ENCODE peak calls at places on chromosomes 12 and 14, in five cellular contexts. T is GM23338, L is AG09309, A is psoas muscle, W is PC-3. J is an unnamed sample.

GRCh38 chr14:90739318-90740077 is 76.7 kb downstream of the TTC7B start:
- DNase-seq in T (no peak), L (no peak), A (peak), W (no peak), J (no peak)

GRCh38 chr14:105852378-105853088 is 326.1 kb downstream of the TMEM121 start:
- DNase-seq in T (no peak), L (no peak), A (no peak), W (no peak), J (no peak)

GRCh38 chr14:88005978-88006851 is 1.3 kb downstream of the GPR65 start:
- DNase-seq in T (no peak), L (no peak), A (no peak), W (no peak), J (no peak)

GRCh38 chr12:103928736-103929050 is 1.5 kb upstream of the HSP90B1 start:
- DNase-seq in T (peak), L (no peak), A (no peak), W (no peak), J (no peak)

GRCh38 chr12:4829793-4830162 is 79.9 kb upstream of the KCNA1 start:
- DNase-seq in T (no peak), L (no peak), A (no peak), W (no peak), J (no peak)

GRCh38 chr14:80483331-80483730 is 272.0 kb upstream of the DIO2 start:
- DNase-seq in T (no peak), L (no peak), A (no peak), W (no peak), J (no peak)

GRCh38 chr12:50614167-50614762 is 109.5 kb downstream of the DIP2B start:
- DNase-seq in T (peak), L (no peak), A (no peak), W (no peak), J (no peak)

GRCh38 chr14:92960706-92961566 is 38.0 kb downstream of the CHGA start:
- DNase-seq in T (no peak), L (no peak), A (peak), W (peak), J (no peak)

GRCh38 chr14:73777420-73777819 is 63.2 kb upstream of the PNMA1 start:
- DNase-seq in T (no peak), L (no peak), A (no peak), W (no peak), J (no peak)

GRCh38 chr14:101627913-101628257 is 66.6 kb downstream of the DIO3 start:
- DNase-seq in T (no peak), L (no peak), A (no peak), W (no peak), J (no peak)

GRCh38 chr14:77014004-77014604 is 14.4 kb downstream of the IRF2BPL start:
- DNase-seq in T (peak), L (no peak), A (peak), W (no peak), J (no peak)

GRCh38 chr12:132194056-132194455 is 49.8 kb downstream of the NOC4L start:
- DNase-seq in T (peak), L (no peak), A (no peak), W (no peak), J (no peak)

GRCh38 chr14:101068293-101068957 is 164.9 kb upstream of the RTL1 start:
- DNase-seq in T (no peak), L (no peak), A (peak), W (no peak), J (no peak)

GRCh38 chr12:42652048-42652447 is 62.5 kb upstream of the PRICKLE1 start:
- DNase-seq in T (no peak), L (no peak), A (no peak), W (peak), J (no peak)

GRCh38 chr12:104499668-104500328 is 43.0 kb downstream of the CHST11 start:
- DNase-seq in T (no peak), L (no peak), A (no peak), W (no peak), J (no peak)

GRCh38 chr12:94621662-94622359 is 28.5 kb downstream of the TMCC3 start:
- DNase-seq in T (no peak), L (no peak), A (no peak), W (peak), J (no peak)

GRCh38 chr14:73717998-73718741 is 4.0 kb upstream of the PNMA1 start:
- DNase-seq in T (peak), L (no peak), A (no peak), W (peak), J (no peak)

GRCh38 chr12:40212566-40212965 is 12.2 kb upstream of the LRRK2 start:
- DNase-seq in T (no peak), L (no peak), A (no peak), W (no peak), J (no peak)

GRCh38 chr12:67068204-67068731 is 200.9 kb upstream of the CAND1 start:
- DNase-seq in T (peak), L (no peak), A (no peak), W (peak), J (no peak)

GRCh38 chr12:57896139-57896436 is 45.3 kb upstream of the ATP23 start:
- DNase-seq in T (peak), L (no peak), A (no peak), W (no peak), J (no peak)

GRCh38 chr14:52848626-52849025 is 57.2 kb upstream of the GNPNAT1 start:
- DNase-seq in T (no peak), L (no peak), A (no peak), W (no peak), J (no peak)

GRCh38 chr14:96979611-96980074 is 182.5 kb downstream of the VRK1 start:
- DNase-seq in T (no peak), L (no peak), A (no peak), W (no peak), J (no peak)

GRCh38 chr12:108004368-108004767 is 124.7 kb upstream of the WSCD2 start:
- DNase-seq in T (peak), L (no peak), A (no peak), W (peak), J (no peak)

GRCh38 chr12:10301103-10301502 is 6.6 kb upstream of the KLRD1 start:
- DNase-seq in T (no peak), L (no peak), A (no peak), W (peak), J (no peak)

GRCh38 chr12:132449565-132450390 is 40.2 kb upstream of the FBRSL1 start:
- DNase-seq in T (no peak), L (no peak), A (no peak), W (no peak), J (no peak)

GRCh38 chr12:51345681-51346080 is 798 bp downstream of the CELA1 start:
- DNase-seq in T (peak), L (no peak), A (no peak), W (peak), J (no peak)

GRCh38 chr14:101573289-101573688 is 12.0 kb downstream of the DIO3 start:
- DNase-seq in T (no peak), L (no peak), A (no peak), W (no peak), J (no peak)

GRCh38 chr14:63435838-63436237 is 107.3 kb downstream of the PPP2R5E start:
- DNase-seq in T (no peak), L (peak), A (peak), W (peak), J (peak)

GRCh38 chr14:64440494-64440893 is 24.8 kb upstream of the AKAP5 start:
- DNase-seq in T (no peak), L (peak), A (no peak), W (no peak), J (no peak)

GRCh38 chr14:104955396-104955770 is 22.8 kb downstream of the AHNAK2 start:
- DNase-seq in T (no peak), L (no peak), A (peak), W (no peak), J (no peak)

GRCh38 chr12:2693204-2693860 is 101.4 kb upstream of the FKBP4 start:
- DNase-seq in T (peak), L (no peak), A (no peak), W (no peak), J (no peak)

GRCh38 chr14:83744901-83745300 is 1785.0 kb upstream of the FLRT2 start:
- DNase-seq in T (no peak), L (no peak), A (no peak), W (no peak), J (no peak)

GRCh38 chr12:15603461-15604085 is 185.6 kb downstream of the EPS8 start:
- DNase-seq in T (no peak), L (no peak), A (no peak), W (no peak), J (no peak)

GRCh38 chr14:21267886-21268611 is 1.2 kb downstream of the HNRNPC start:
- DNase-seq in T (no peak), L (no peak), A (no peak), W (peak), J (no peak)

DNA sequence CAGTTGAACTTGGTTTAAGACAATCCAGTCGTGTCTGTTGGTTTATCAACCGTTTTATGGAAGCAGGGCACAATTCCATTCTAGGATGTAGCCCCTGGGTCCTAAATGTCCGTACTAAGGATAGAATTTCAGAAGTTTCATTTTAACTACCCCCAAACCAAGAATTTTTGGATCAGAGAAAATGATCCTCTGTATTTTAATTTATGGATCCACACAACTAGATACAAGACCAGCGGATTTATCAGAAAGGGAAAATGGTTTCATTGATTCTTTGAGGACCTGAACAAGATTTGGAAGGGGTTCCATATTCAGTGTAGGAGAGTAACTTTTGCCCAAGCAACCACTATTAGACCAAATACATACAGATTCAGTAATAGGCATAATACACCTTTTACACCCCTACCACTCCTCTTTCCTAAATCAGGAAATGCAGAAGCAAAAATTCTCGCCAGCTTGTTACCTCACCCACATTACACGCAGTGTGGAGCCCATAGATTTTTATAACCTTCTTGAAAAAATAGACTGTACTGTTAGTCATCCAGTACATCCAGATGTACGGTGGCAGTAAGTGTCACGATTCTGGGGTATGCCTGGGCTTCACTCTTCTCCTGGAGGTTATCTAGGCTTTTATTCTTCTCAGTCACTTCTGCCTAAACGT is 1.4 kb upstream of the FBXL14 start:
- DNase-seq in T (no peak), L (no peak), A (no peak), W (no peak), J (no peak)
- H3K4me3 ChIP-seq in T (peak), L (no peak), A (peak), W (no peak), J (peak)

DNA sequence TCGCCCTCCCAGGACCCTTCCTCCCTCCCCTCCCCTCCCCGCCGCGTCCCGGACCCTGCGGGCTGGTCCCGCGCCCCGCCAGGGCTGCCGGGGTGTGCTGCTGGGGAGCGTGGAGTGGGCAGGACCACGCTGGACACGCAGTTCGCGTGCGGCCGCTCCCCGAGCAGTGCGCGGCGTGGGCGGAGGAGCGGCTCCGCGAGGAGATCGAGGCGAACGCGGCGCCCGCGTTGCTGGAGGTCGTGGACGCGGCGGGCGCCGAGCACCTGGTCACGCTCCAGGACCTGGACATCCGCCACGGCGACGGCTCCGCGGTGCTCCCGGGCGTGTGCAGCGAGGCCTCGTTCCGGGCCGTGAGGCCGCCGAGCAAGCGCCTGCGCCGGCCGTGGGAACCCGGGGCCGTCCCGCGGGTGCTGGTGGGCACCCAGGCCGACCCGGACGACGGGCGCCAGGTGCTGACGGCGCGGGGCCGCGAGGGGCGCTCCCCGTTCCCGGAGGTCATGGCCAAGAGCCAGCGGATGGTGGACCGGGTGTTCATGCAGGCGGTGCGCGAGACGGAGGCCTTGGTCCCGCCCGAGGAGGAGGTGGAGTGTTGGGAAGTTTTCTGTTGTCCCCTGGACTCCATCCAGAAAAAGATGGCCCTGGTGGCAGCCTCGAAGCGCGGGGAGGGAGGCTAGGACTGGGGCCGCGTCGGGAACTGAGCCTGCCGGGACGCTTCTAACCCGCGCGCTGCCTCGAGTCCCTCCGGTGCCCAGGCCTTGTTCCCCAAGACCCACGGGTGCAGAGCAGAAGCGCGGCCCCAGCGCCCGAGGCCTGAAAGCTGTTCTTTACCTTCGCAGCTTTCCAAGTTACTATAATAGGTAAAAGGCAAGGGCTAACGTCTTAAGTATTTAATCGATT is 54.7 kb upstream of the EIF5 start:
- DNase-seq in T (peak), L (no peak), A (peak), W (no peak), J (no peak)
- H3K4me3 ChIP-seq in T (peak), L (no peak), A (peak), W (no peak), J (no peak)

DNA sequence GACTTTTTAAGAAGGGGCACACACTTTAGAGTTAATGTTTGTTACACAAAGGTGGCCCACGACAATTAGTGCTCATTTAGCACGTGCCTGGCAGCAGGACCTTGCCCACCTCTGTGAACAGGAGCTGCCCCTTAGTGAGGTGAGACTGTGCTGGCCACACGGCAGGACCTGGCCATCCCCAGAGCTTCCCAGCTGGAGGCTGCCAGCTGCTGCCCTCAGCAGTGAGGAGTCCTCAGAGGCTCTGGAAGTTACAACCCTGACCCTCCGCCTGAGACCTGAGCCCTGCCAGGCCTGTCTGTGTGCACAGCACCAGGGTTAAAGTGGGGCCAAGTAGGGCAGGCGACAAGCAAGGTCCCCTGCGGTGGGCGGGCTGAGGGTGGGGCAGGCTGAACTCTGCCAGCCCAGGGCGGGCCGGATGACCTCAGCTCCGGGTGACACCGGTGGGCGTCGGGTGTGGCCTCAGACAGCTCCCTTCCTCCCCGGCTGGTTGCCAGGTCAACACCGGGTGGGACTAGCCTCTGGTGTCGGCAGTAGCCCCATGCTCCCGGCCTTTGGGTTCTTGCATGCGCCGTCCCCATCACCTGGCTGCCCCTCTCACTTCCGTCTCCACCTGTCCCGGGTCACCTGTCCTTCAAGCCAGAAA is 9.2 kb upstream of the LBHD2 start:
- DNase-seq in T (peak), L (no peak), A (peak), W (peak), J (no peak)
- H3K4me3 ChIP-seq in T (peak), L (no peak), A (peak), W (peak), J (peak)

DNA sequence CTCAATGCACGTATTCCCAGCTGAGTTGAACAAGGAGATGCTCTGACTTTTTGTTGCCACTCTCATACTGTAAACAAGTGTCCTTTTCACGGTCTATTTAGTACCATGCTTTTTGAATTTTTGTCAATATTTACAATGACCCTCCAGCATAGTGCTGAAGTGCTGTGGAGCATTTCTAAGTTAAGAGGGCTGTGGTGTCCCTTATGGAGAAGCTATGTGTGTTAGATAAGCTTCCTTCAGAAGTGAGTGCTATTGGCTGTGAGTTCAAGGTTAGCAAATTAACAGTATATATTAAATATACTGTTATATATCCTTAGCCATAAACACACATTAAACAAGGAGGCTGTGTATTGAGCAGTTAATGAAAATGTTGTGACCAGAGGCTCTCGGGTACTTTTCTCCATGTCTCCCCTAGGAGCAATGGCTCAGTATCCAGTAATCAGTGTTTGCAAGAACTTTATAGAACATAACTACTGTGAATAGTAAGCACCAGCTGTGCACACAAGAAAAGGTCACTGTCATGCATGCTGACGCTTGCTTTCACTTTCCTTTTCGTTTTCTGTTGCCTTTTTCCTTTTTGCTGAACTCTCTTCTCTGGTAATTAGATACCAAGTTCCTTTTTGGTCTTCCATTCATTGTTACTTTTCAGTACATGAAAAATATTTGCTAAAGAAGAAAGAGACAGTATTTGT is 187.2 kb upstream of the NEDD1 start:
- DNase-seq in T (peak), L (no peak), A (no peak), W (peak), J (no peak)
- H3K4me3 ChIP-seq in T (no peak), L (peak), A (peak), W (peak), J (no peak)

GRCh38 chr14:85934886-85935254 is 404.9 kb downstream of the FLRT2 start:
- DNase-seq in T (no peak), L (no peak), A (no peak), W (peak), J (no peak)
- H3K4me3 ChIP-seq in T (no peak), L (no peak), A (peak), W (peak), J (no peak)

GRCh38 chr12:68814490-68815231 is 6.7 kb downstream of the MDM2 start:
- DNase-seq in T (no peak), L (no peak), A (no peak), W (no peak), J (no peak)

GRCh38 chr12:68809190-68810026 is 1.4 kb downstream of the MDM2 start:
- DNase-seq in T (no peak), L (no peak), A (no peak), W (no peak), J (no peak)

GRCh38 chr12:68815232-68815927 is 7.4 kb downstream of the MDM2 start:
- DNase-seq in T (no peak), L (no peak), A (no peak), W (no peak), J (no peak)

GRCh38 chr12:68813242-68813593 is 5.2 kb downstream of the MDM2 start:
- DNase-seq in T (no peak), L (no peak), A (no peak), W (no peak), J (no peak)

DNA sequence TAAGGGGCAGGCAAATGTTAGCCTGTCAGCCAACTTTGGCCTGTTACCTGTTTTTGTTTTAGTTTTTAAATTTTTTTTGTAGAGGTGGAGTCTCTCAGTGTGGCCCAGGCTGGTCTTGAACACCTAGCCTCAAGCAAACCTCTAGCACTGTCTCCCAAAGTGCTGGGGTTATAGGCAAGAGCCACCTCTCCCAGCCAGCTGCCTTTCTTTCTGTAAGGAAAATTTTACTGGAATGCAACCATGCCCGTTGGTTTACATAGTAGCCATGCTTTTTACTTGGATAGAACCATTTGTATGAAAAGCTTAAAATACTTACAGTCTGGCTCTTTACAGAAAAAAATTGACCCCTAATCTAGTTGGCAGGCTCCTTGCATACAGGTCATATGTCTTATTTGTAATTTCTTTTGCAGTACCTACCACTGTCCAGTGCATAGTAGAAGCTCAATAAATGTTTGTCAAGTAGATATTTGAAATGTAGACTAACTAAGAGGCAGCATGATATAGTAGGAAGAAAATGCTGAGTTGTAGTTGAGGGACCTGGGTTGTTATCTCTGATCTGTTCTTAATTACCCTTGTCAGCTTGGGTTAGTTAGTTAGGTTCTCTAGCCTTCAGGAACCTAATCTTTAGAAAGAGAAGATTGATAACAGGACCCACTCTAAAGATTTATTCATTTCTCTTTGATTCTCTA is 4.7 kb downstream of the MDM2 start:
- DNase-seq in T (no peak), L (no peak), A (no peak), W (no peak), J (no peak)
- H3K4me3 ChIP-seq in T (no peak), L (peak), A (peak), W (no peak), J (peak)

GRCh38 chr12:6444031-6444430 is 724 bp upstream of the CD27 start:
- DNase-seq in T (no peak), L (no peak), A (no peak), W (no peak), J (no peak)
- H3K4me3 ChIP-seq in T (no peak), L (no peak), A (no peak), W (no peak), J (no peak)

GRCh38 chr12:6723607-6724408 is at the start of gene COPS7A:
- DNase-seq in T (peak), L (peak), A (peak), W (peak), J (peak)

GRCh38 chr12:6724409-6724797 is 557 bp downstream of the COPS7A start:
- DNase-seq in T (peak), L (no peak), A (no peak), W (peak), J (no peak)

GRCh38 chr12:6725350-6725749 is 1.5 kb downstream of the COPS7A start:
- DNase-seq in T (no peak), L (no peak), A (no peak), W (no peak), J (no peak)

GRCh38 chr12:6716874-6717437 is 6.9 kb upstream of the COPS7A start:
- DNase-seq in T (no peak), L (no peak), A (no peak), W (no peak), J (no peak)

GRCh38 chr12:6722863-6723262 is 983 bp upstream of the COPS7A start:
- DNase-seq in T (no peak), L (no peak), A (no peak), W (no peak), J (no peak)
- H3K4me3 ChIP-seq in T (peak), L (no peak), A (peak), W (peak), J (no peak)

J was measured in HFF-Myc.